ENCODE peak calls at places on chromosomes 6 and 20, in seven cellular contexts. U is SHP77 treated with DMSO at 0.1 percent for 48 hours; H is astrocyte of the spinal cord; O is SJSA1; S is effector CD4-positive, alpha-beta T cell; W is dorsolateral prefrontal cortex; L is stimulated activated CD4-positive, alpha-beta T cell treated with anti-CD3 and anti-CD28 coated beads, Interleukin-15, amount 100 ng/mL, for 24 hours. K is an unnamed sample.

GRCh38 chr6:43703512-43704429 is 16.2 kb upstream of the MRPS18A start:
- DNase-seq in W (no peak), U (no peak), S (no peak), H (no peak), O (no peak), L (no peak), K (no peak)

GRCh38 chr6:106117579-106117978 is 31.4 kb downstream of the PRDM1 start:
- DNase-seq in U (no peak), W (no peak), L (peak; percentile 59), S (peak; percentile 62), O (no peak), H (no peak), K (no peak)

GRCh38 chr20:64228751-64229518 is 26.6 kb upstream of the PCMTD2 start:
- DNase-seq in W (no peak), S (no peak), H (no peak), O (no peak), U (no peak), L (no peak), K (no peak)

GRCh38 chr6:108914235-108915022 is 66.2 kb downstream of the ARMC2 start:
- DNase-seq in O (no peak), L (peak; percentile 47), U (peak; percentile 11), S (peak; percentile 28), H (no peak), W (no peak), K (no peak)

GRCh38 chr6:165915022-165915770 is 252.2 kb upstream of the PDE10A start:
- DNase-seq in L (no peak), O (no peak), H (no peak), U (no peak), S (no peak), W (no peak), K (no peak)

GRCh38 chr6:53578371-53578770 is 33.5 kb upstream of the GCLC start:
- DNase-seq in S (no peak), W (no peak), H (no peak), U (no peak), L (no peak), O (no peak), K (no peak)

GRCh38 chr20:5181955-5182354 is 55.1 kb downstream of the CDS2 start:
- DNase-seq in L (no peak), U (no peak), W (no peak), O (no peak), S (no peak), H (peak; percentile 54), K (no peak)

GRCh38 chr6:63897459-63897858 is 261.9 kb downstream of the PHF3 start:
- DNase-seq in H (peak; percentile 39), U (no peak), O (no peak), W (no peak), L (no peak), S (no peak), K (no peak)

GRCh38 chr20:5745416-5745968 is 4.7 kb upstream of the SHLD1 start:
- DNase-seq in H (no peak), L (no peak), S (no peak), O (no peak), U (no peak), W (no peak), K (no peak)

GRCh38 chr6:6728169-6728941 is 139.8 kb downstream of the LY86 start:
- DNase-seq in L (no peak), H (no peak), W (no peak), S (no peak), U (no peak), O (no peak), K (no peak)

GRCh38 chr6:6614096-6614964 is 25.8 kb downstream of the LY86 start:
- DNase-seq in H (no peak), W (peak; percentile 89), O (no peak), S (no peak), L (peak; percentile 44), U (no peak), K (no peak)

GRCh38 chr20:35117148-35117547 is 24.5 kb upstream of the TRPC4AP start:
- DNase-seq in H (peak; percentile 8), O (no peak), L (no peak), U (no peak), S (no peak), W (no peak), K (no peak)

GRCh38 chr6:122994256-122994655 is 1.8 kb upstream of the CLVS2 start:
- DNase-seq in L (no peak), O (no peak), U (no peak), S (no peak), W (no peak), H (no peak), K (no peak)

GRCh38 chr6:168988801-168989200 is 264.8 kb downstream of the THBS2 start:
- DNase-seq in W (no peak), O (no peak), S (no peak), L (no peak), U (no peak), H (no peak), K (no peak)

GRCh38 chr6:9332241-9332640 is 896.9 kb upstream of the SLC35B3 start:
- DNase-seq in L (no peak), S (no peak), H (no peak), U (no peak), W (no peak), O (no peak), K (no peak)

GRCh38 chr6:16752206-16752867 is 8.9 kb downstream of the ATXN1 start:
- DNase-seq in H (peak; percentile 91), L (no peak), O (peak; percentile 63), W (no peak), S (no peak), U (no peak), K (no peak)

GRCh38 chr20:33237989-33238388 is 2.2 kb downstream of the BPIFA1 start:
- DNase-seq in U (no peak), O (no peak), L (no peak), H (no peak), W (no peak), S (no peak), K (no peak)

GRCh38 chr6:133764011-133764812 is 124.7 kb upstream of the TCF21 start:
- DNase-seq in L (no peak), W (no peak), S (no peak), H (peak; percentile 63), O (peak; percentile 88), U (no peak), K (no peak)

GRCh38 chr6:28542440-28543293 is 17.0 kb downstream of the GPX5 start:
- DNase-seq in W (no peak), H (peak; percentile 77), S (peak; percentile 22), O (peak; percentile 67), L (peak; percentile 70), U (peak; percentile 96), K (peak; percentile 48)

GRCh38 chr20:48910360-48910781 is 11.1 kb upstream of the ARFGEF2 start:
- DNase-seq in H (peak; percentile 45), W (no peak), S (no peak), L (no peak), O (no peak), U (no peak), K (no peak)

GRCh38 chr6:11007715-11008608 is 36.1 kb downstream of the ELOVL2 start:
- DNase-seq in W (no peak), L (no peak), O (no peak), H (peak; percentile 52), S (no peak), U (no peak), K (no peak)

GRCh38 chr6:43930440-43931154 is 160.6 kb downstream of the VEGFA start:
- DNase-seq in W (no peak), U (no peak), H (no peak), O (no peak), L (no peak), S (no peak), K (no peak)

GRCh38 chr6:79079425-79080130 is 1.5 kb upstream of the PHIP start:
- DNase-seq in U (no peak), L (no peak), S (no peak), W (no peak), O (no peak), H (peak; percentile 32), K (no peak)